ENCODE peak calls at places on chromosomes 11 and 22, in five cellular contexts. G, N, U, S and Y are unnamed samples.

GRCh38 chr22:39563571-39564428 is 6.8 kb upstream of the CACNA1I start:
- DNase-seq in G (no peak), N (no peak), U (no peak), S (no peak), Y (no peak)

GRCh38 chr22:36958366-36958765 is 44.9 kb downstream of the CSF2RB start:
- DNase-seq in G (no peak), N (no peak), U (no peak), S (no peak), Y (no peak)

GRCh38 chr11:60208146-60208895 is 25.4 kb upstream of the MS4A6A start:
- DNase-seq in G (no peak), N (no peak), U (no peak), S (no peak), Y (no peak)

GRCh38 chr11:117095301-117096139 is 2.7 kb downstream of the SIK3 start:
- DNase-seq in G (peak; percentile 44), N (no peak), U (peak; percentile 56), S (no peak), Y (no peak)

GRCh38 chr11:1749787-1750351 is 526 bp downstream of the IFITM10 start:
- DNase-seq in G (peak; percentile 96), N (no peak), U (peak; percentile 96), S (no peak), Y (no peak)

GRCh38 chr11:60916669-60917206 is 2.8 kb downstream of the TMEM109 start:
- DNase-seq in G (no peak), N (no peak), U (no peak), S (no peak), Y (no peak)

GRCh38 chr11:134313379-134313778 is 18.4 kb upstream of the GLB1L2 start:
- DNase-seq in G (no peak), N (no peak), U (no peak), S (no peak), Y (no peak)

GRCh38 chr11:28535677-28536076 is 427.5 kb downstream of the METTL15 start:
- DNase-seq in G (no peak), N (no peak), U (no peak), S (no peak), Y (no peak)

GRCh38 chr11:82355313-82355823 is 378.3 kb downstream of the FAM181B start:
- DNase-seq in G (no peak), N (no peak), U (no peak), S (no peak), Y (no peak)

GRCh38 chr11:62573006-62573591 is 592 bp downstream of the EEF1G start:
- DNase-seq in G (no peak), N (no peak), U (peak; percentile 37), S (no peak), Y (no peak)

GRCh38 chr11:117143390-117143789 is 697 bp upstream of the PAFAH1B2 start:
- DNase-seq in G (peak; percentile 68), N (peak; percentile 23), U (peak; percentile 59), S (peak; percentile 62), Y (no peak)

GRCh38 chr11:119810478-119811232 is 81.7 kb upstream of the NECTIN1 start:
- DNase-seq in G (peak; percentile 21), N (no peak), U (peak; percentile 2), S (no peak), Y (no peak)

GRCh38 chr11:79206951-79207350 is 233.9 kb downstream of the TENM4 start:
- DNase-seq in G (no peak), N (no peak), U (no peak), S (no peak), Y (no peak)

GRCh38 chr11:75347781-75348613 is 3.5 kb downstream of the ARRB1 start:
- DNase-seq in G (peak; percentile 98), N (no peak), U (peak; percentile 90), S (no peak), Y (no peak)

GRCh38 chr11:59283825-59284772 is 71.4 kb upstream of the MPEG1 start:
- DNase-seq in G (peak; percentile 60), N (peak; percentile 14), U (peak; percentile 69), S (no peak), Y (no peak)

GRCh38 chr11:117417856-117418255 is 90.2 kb downstream of the CEP164 start:
- DNase-seq in G (no peak), N (no peak), U (no peak), S (no peak), Y (no peak)

GRCh38 chr11:103608566-103608965 is 427.9 kb upstream of the DDI1 start:
- DNase-seq in G (peak; percentile 84), N (no peak), U (peak; percentile 84), S (no peak), Y (no peak)

GRCh38 chr11:44681698-44682097 is 45.1 kb upstream of the TSPAN18 start:
- DNase-seq in G (peak; percentile 38), N (no peak), U (peak; percentile 44), S (no peak), Y (no peak)

GRCh38 chr11:36251716-36252307 is 37.4 kb downstream of the COMMD9 start:
- DNase-seq in G (no peak), N (no peak), U (no peak), S (no peak), Y (no peak)

GRCh38 chr11:135075740-135076139 is 663.7 kb upstream of the B3GAT1 start:
- DNase-seq in G (peak; percentile 54), N (peak; percentile 77), U (peak; percentile 66), S (peak; percentile 21), Y (peak; percentile 40)

GRCh38 chr11:2771758-2772466 is 72.1 kb upstream of the KCNQ1OT1 start:
- DNase-seq in G (no peak), N (no peak), U (no peak), S (peak; percentile 7), Y (no peak)

GRCh38 chr11:134951305-134951700 is 539.3 kb upstream of the B3GAT1 start:
- DNase-seq in G (peak; percentile 71), N (no peak), U (peak; percentile 65), S (no peak), Y (no peak)

GRCh38 chr22:43789452-43789851 is 22.7 kb downstream of the EFCAB6 start:
- DNase-seq in G (peak; percentile 99), N (no peak), U (peak; percentile 90), S (peak; percentile 35), Y (peak; percentile 43)

GRCh38 chr22:38868886-38869381 is 3.1 kb downstream of the CBX6 start:
- DNase-seq in G (peak; percentile 61), N (no peak), U (peak; percentile 71), S (peak; percentile 73), Y (peak; percentile 85)

GRCh38 chr22:48238018-48238915 is 1475.8 kb downstream of the TBC1D22A start:
- DNase-seq in G (no peak), N (no peak), U (no peak), S (no peak), Y (no peak)

GRCh38 chr11:112294688-112295340 is 34.2 kb upstream of the PLET1 start:
- DNase-seq in G (no peak), N (no peak), U (no peak), S (no peak), Y (no peak)

GRCh38 chr22:35344956-35345690 is 35.8 kb upstream of the HMOX1 start:
- DNase-seq in G (no peak), N (no peak), U (no peak), S (no peak), Y (no peak)

GRCh38 chr11:1303973-1304372 is 5.5 kb downstream of the TOLLIP start:
- DNase-seq in G (peak; percentile 21), N (no peak), U (no peak), S (peak; percentile 58), Y (no peak)

GRCh38 chr11:45142241-45142885 is 4.1 kb upstream of the PRDM11 start:
- DNase-seq in G (peak; percentile 73), N (no peak), U (peak; percentile 51), S (no peak), Y (no peak)

GRCh38 chr22:21942407-21942895 is 10.2 kb downstream of the PPM1F start:
- DNase-seq in G (peak; percentile 90), N (no peak), U (peak; percentile 93), S (peak; percentile 29), Y (no peak)

GRCh38 chr11:46256540-46257001 is 20.9 kb upstream of the CREB3L1 start:
- DNase-seq in G (no peak), N (no peak), U (no peak), S (no peak), Y (no peak)

GRCh38 chr22:24271406-24271760 is 752 bp downstream of the SPECC1L start:
- DNase-seq in G (peak; percentile 42), N (no peak), U (peak; percentile 41), S (peak; percentile 42), Y (no peak)

GRCh38 chr22:22681221-22681739 is 36.9 kb downstream of the GGTLC2 start:
- DNase-seq in G (peak; percentile 33), N (no peak), U (no peak), S (no peak), Y (no peak)

GRCh38 chr22:26939466-26939865 is 282.1 kb downstream of the MIAT start:
- DNase-seq in G (no peak), N (no peak), U (no peak), S (no peak), Y (no peak)

GRCh38 chr22:26942301-26942927 is 285.0 kb downstream of the MIAT start:
- DNase-seq in G (no peak), N (no peak), U (no peak), S (no peak), Y (no peak)

DNA sequence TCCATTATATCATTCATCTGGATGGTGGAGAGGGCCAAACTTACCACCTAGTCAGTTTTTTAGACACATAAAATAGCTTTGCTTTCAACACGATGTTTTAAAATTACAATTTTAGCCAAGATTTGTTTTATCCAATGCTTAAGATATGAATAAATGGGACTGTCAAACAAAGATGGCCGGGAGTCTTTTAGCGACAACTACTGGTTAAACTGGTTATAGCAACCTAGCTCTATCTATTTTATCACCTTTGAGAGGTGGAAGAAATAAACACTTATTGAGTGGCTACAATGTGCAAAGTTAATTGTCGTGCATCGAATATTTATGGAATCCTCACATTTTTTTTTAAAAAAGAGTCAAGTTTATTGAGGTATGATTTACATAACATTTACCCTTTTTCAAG is 279.8 kb downstream of the MIAT start:
- DNase-seq in G (peak; percentile 1), N (no peak), U (no peak), S (no peak), Y (no peak)
- TF ChIP-seq CTCF in G (peak; percentile 25), N (no peak), U (peak; percentile 15), S (no peak), Y (no peak)

DNA sequence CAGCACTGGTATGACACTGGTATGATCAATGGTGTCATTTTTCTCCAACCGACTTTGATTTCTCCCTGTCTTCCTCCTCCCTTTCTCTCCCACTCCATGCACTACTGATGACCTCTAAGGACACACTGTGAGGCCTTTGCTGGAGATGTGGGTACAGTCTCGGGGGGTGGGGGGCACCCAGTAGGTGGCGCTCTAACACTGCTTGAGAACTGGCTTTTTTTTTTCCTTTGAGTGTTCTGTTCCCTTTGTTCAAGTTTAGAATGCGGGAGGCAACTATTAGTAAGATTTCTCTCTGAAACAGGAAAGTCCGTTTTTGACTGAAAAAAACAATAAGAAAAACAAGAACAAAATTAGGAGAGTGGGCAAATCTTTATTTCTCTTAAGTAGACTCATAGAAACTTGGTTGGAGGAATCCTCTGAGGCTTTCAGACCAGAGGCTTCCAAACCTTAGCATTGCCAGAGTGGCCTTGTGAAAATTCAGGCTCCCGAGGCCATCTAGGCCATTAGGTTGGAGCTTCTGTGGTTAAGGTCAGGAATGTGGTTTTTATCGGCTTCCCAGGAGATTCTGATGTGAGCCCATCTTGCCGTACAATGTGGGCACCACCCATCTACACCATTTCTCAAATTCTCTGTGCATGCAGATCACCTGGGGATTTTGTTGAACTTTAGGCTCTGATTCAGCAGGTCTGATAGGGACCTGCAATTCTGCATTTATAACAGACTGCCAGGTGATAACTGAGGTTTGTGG is 43.2 kb downstream of the PANX1 start:
- DNase-seq in G (peak; percentile 55), N (no peak), U (peak; percentile 52), S (no peak), Y (peak; percentile 36)
- TF ChIP-seq CTCF in G (peak; percentile 83), N (peak; percentile 67), U (peak; percentile 70), S (no peak), Y (no peak)

GRCh38 chr11:64234840-64235379 is 526 bp downstream of the VEGFB start:
- DNase-seq in G (no peak), N (no peak), U (no peak), S (peak; percentile 70), Y (no peak)
- TF ChIP-seq CTCF in G (no peak), N (peak; percentile 14), U (no peak), S (no peak), Y (no peak)

GRCh38 chr11:96393753-96394348 is 4.0 kb downstream of the JRKL start:
- DNase-seq in G (peak; percentile 66), N (no peak), U (peak; percentile 72), S (no peak), Y (no peak)
- TF ChIP-seq CTCF in G (peak; percentile 80), N (peak; percentile 74), U (peak; percentile 65), S (peak; percentile 43), Y (no peak)